ENCODE peak calls at places on chromosomes 12 and 14, in four cellular contexts. One of them, this sample, is unnamed.

GRCh38 chr12:99695050-99695449 is 47.5 kb downstream of the GARIN6 start:
- DNase-seq in astrocyte of the spinal cord: no peak
- DNase-seq in IMR-90: no peak
- DNase-seq in tibial nerve: no peak
- DNase-seq in this sample: no peak

GRCh38 chr14:77265561-77266335 is 5.3 kb downstream of the NGB start:
- DNase-seq in IMR-90: no peak
- DNase-seq in tibial nerve: no peak
- DNase-seq in astrocyte of the spinal cord: no peak
- DNase-seq in this sample: no peak

GRCh38 chr12:46494424-46494823 is 121.9 kb upstream of the SLC38A2 start:
- DNase-seq in tibial nerve: no peak
- DNase-seq in astrocyte of the spinal cord: peak
- DNase-seq in IMR-90: peak
- DNase-seq in this sample: peak

GRCh38 chr14:101862177-101862576 is 100.7 kb downstream of the PPP2R5C start:
- DNase-seq in tibial nerve: no peak
- DNase-seq in IMR-90: peak
- DNase-seq in astrocyte of the spinal cord: peak
- DNase-seq in this sample: peak

GRCh38 chr12:70609739-70610491 is 27.3 kb downstream of the PTPRB start:
- DNase-seq in astrocyte of the spinal cord: no peak
- DNase-seq in tibial nerve: peak
- DNase-seq in IMR-90: no peak
- DNase-seq in this sample: no peak

GRCh38 chr12:45760333-45760732 is 30.8 kb downstream of the ARID2 start:
- DNase-seq in astrocyte of the spinal cord: no peak
- DNase-seq in tibial nerve: no peak
- DNase-seq in IMR-90: no peak
- DNase-seq in this sample: no peak

GRCh38 chr14:80211143-80212024 is at the start of gene DIO2:
- DNase-seq in IMR-90: peak
- DNase-seq in tibial nerve: peak
- DNase-seq in astrocyte of the spinal cord: no peak
- DNase-seq in this sample: peak

GRCh38 chr12:120892265-120892664 is 11.9 kb downstream of the SPPL3 start:
- DNase-seq in IMR-90: no peak
- DNase-seq in tibial nerve: no peak
- DNase-seq in astrocyte of the spinal cord: no peak
- DNase-seq in this sample: no peak

GRCh38 chr12:124734224-124734788 is 129.4 kb downstream of the SCARB1 start:
- DNase-seq in IMR-90: peak
- DNase-seq in tibial nerve: peak
- DNase-seq in astrocyte of the spinal cord: no peak
- DNase-seq in this sample: peak

GRCh38 chr14:73125746-73126145 is 10.6 kb upstream of the PSEN1 start:
- DNase-seq in tibial nerve: no peak
- DNase-seq in astrocyte of the spinal cord: no peak
- DNase-seq in IMR-90: no peak
- DNase-seq in this sample: no peak

GRCh38 chr14:96409701-96410100 is 17.8 kb downstream of the AK7 start:
- DNase-seq in astrocyte of the spinal cord: peak
- DNase-seq in tibial nerve: no peak
- DNase-seq in IMR-90: no peak
- DNase-seq in this sample: no peak

GRCh38 chr12:99066726-99067125 is 421.6 kb downstream of the APAF1 start:
- DNase-seq in tibial nerve: no peak
- DNase-seq in IMR-90: no peak
- DNase-seq in astrocyte of the spinal cord: no peak
- DNase-seq in this sample: no peak

GRCh38 chr12:93378373-93379310 is 917 bp downstream of the NUDT4 start:
- DNase-seq in IMR-90: peak
- DNase-seq in astrocyte of the spinal cord: peak
- DNase-seq in tibial nerve: peak
- DNase-seq in this sample: peak

DNA sequence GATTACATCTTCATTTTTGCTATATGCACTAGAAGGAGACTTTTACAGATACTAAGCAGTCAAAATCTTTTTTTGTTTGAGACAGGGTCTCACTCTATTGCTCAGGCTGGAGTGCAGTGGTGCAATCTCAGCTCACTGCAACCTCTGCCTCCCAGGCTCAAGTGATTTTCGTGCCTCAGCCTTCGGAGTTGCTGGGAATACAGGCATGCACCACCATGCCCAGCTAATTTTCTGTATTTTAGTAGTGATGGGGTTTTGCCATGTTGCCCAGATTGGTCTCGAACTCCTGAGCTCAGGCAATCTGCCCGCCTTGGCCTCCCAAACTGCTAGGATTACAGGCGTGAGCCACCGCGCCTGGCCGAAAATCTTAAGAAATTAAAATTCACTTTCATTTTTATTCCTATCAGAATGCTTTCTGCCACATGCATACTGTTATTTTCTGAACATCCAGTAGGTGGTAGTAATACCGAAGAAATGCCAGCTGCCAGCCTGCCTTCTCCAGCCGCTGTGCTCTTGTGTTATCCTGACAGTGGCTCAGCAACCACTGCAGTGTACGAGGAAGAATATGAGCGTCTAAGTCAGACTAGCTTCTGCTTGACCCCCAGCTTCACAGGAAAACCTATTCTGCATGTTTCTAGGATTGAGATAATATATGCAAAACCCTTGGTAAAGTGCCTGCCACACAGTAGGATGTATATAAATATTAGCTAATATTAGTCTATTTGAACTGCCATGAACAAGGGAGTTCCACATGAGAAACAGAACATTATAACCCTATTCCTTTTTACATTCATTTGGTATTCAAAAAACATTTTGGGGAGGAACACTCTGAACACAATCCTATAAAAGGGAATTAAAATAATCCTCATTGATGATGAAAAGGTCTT is 54.2 kb downstream of the RPAP3 start:
- DNase-seq in tibial nerve: peak
- DNase-seq in IMR-90: peak
- DNase-seq in astrocyte of the spinal cord: peak
- DNase-seq in this sample: peak
- H3K4me3 ChIP-seq in tibial nerve: no peak
- H3K4me3 ChIP-seq in IMR-90: no peak
- H3K4me3 ChIP-seq in astrocyte of the spinal cord: no peak
- H3K4me3 ChIP-seq in this sample: no peak

DNA sequence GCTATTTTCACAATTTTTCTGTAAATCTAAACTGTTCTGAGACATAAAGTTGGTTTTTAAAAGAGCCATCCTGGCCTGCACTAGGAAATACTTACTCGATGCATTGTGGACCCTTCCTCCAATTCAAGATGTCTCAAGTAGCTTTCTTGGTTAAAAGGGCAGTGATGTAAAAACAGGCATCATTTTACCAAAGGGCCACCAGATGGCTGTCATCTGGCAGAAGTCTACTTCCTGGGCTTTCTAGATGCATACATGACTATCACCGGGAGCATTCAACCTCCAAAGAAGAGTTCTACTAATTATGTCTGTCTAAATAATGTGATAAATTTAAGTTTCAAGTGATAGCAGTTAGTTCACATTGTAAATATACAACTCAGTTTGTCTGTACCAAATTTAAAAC is 96.8 kb upstream of the FRMD6 start:
- DNase-seq in tibial nerve: no peak
- DNase-seq in astrocyte of the spinal cord: peak
- DNase-seq in IMR-90: peak
- DNase-seq in this sample: peak
- TF ChIP-seq CTCF in tibial nerve: no peak
- TF ChIP-seq CTCF in astrocyte of the spinal cord: no peak
- TF ChIP-seq CTCF in IMR-90: peak
- TF ChIP-seq CTCF in this sample: peak

GRCh38 chr14:61256826-61257468 is 24.2 kb downstream of the TMEM30B start:
- DNase-seq in IMR-90: no peak
- DNase-seq in tibial nerve: no peak
- DNase-seq in astrocyte of the spinal cord: peak
- DNase-seq in this sample: no peak

GRCh38 chr14:61255968-61256367 is 25.2 kb downstream of the TMEM30B start:
- DNase-seq in IMR-90: no peak
- DNase-seq in astrocyte of the spinal cord: no peak
- DNase-seq in tibial nerve: no peak
- DNase-seq in this sample: no peak

GRCh38 chr14:61252354-61253063 is 28.6 kb downstream of the TMEM30B start:
- DNase-seq in IMR-90: peak
- DNase-seq in tibial nerve: peak
- DNase-seq in astrocyte of the spinal cord: peak
- DNase-seq in this sample: peak

GRCh38 chr14:61253064-61253753 is 27.9 kb downstream of the TMEM30B start:
- DNase-seq in tibial nerve: no peak
- DNase-seq in IMR-90: no peak
- DNase-seq in astrocyte of the spinal cord: no peak
- DNase-seq in this sample: no peak

DNA sequence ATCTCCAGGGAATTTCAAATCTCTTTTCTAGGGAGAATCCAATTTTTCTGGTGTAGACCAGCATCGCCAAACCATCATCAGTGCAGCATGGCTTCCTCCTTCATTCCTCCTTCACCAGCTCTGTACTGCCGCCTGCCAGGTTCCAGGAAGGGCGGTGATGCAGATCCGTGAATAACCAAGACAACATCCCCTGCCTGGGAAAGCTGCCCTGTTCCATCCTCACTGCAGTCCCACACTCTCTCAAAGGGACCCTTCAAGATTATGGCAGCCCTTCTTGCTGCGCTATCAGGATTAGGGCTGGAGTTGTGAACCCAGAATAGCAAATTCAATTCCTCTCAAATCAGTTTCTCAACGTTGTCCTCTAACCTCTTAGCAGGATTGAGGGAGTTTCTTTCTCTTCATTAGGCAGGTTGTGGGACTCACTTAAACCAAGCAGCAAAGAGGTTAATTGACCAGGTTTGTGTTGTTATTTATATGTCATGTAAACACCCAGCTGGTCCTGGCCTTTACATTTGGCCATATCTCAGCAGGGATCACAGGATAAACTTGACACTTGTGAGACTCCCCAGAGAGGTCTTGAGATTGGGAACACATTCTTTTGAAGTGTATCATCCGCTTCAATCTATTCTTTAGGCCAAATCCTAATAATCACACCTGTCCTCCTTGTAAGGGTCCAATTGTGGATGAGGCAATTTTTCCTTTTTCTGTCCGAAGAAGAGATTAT is 26.2 kb downstream of the TMEM30B start:
- DNase-seq in IMR-90: no peak
- DNase-seq in astrocyte of the spinal cord: no peak
- DNase-seq in tibial nerve: no peak
- DNase-seq in this sample: no peak
- H3K4me3 ChIP-seq in IMR-90: no peak
- H3K4me3 ChIP-seq in astrocyte of the spinal cord: no peak
- H3K4me3 ChIP-seq in tibial nerve: no peak
- H3K4me3 ChIP-seq in this sample: no peak

DNA sequence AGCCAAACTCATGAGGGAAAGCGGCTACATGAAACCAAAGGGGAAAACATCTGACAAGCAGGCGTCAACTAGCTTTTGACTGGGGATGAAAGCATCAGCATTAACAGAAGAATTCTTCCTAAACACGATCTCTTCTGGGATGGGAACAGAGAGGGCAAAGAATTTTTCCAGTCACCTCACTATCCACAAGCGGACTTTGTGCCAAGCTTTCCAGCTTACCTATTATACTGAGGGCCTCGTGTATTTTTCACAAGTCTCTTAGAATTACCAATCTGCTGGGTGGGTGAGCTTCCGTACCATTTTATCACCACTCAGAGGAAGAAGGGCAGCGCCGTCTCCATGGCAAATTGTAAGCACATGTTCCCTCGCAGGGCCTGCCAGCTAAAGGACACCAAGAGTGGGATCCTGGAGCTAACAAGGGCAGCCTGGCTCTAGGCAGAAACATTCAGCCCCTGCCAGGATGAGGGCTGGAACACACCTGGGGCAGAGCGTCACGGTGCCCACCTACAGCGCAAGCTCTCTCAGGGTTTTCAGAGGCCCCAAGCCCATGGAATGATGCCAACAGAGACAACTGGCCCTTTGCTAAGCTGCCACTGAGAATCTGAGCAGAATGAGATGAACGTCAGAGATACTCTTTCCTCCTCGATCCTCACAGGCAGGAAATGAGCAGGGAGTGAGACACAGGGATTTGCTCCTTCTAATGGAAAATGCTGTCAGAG is 74.6 kb downstream of the CHGA start:
- DNase-seq in astrocyte of the spinal cord: no peak
- DNase-seq in tibial nerve: no peak
- DNase-seq in IMR-90: no peak
- DNase-seq in this sample: no peak
- TF ChIP-seq CTCF in astrocyte of the spinal cord: no peak
- TF ChIP-seq CTCF in tibial nerve: no peak
- TF ChIP-seq CTCF in IMR-90: no peak
- TF ChIP-seq CTCF in this sample: no peak

GRCh38 chr12:4449862-4450222 is 4.2 kb upstream of the FGF6 start:
- DNase-seq in tibial nerve: no peak
- DNase-seq in IMR-90: no peak
- DNase-seq in astrocyte of the spinal cord: no peak
- DNase-seq in this sample: peak
- H3K4me3 ChIP-seq in tibial nerve: no peak
- H3K4me3 ChIP-seq in IMR-90: no peak
- H3K4me3 ChIP-seq in astrocyte of the spinal cord: no peak
- H3K4me3 ChIP-seq in this sample: no peak

DNA sequence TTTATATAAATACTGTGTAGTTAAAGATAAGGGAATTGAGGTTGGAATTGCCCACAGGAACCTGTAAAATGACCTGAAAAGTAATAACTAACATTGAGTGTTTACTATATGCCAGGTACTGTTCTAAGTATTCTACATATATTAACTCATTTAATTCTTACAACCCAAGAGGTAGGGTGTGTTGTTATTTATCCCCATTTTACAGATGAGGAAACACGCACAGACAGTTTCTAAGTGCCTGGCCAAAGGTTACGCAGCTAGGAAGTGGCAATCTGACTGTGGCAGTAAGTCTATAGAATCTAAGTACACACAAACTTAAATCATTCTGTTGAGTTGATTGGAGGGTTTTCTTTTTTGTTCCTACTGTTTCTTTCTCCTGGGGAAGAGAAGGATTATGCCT is 1.1 kb upstream of the TSPAN31 start:
- DNase-seq in IMR-90: no peak
- DNase-seq in astrocyte of the spinal cord: no peak
- DNase-seq in tibial nerve: no peak
- DNase-seq in this sample: no peak
- TF ChIP-seq CTCF in IMR-90: no peak
- TF ChIP-seq CTCF in astrocyte of the spinal cord: no peak
- TF ChIP-seq CTCF in tibial nerve: no peak
- TF ChIP-seq CTCF in this sample: no peak

DNA sequence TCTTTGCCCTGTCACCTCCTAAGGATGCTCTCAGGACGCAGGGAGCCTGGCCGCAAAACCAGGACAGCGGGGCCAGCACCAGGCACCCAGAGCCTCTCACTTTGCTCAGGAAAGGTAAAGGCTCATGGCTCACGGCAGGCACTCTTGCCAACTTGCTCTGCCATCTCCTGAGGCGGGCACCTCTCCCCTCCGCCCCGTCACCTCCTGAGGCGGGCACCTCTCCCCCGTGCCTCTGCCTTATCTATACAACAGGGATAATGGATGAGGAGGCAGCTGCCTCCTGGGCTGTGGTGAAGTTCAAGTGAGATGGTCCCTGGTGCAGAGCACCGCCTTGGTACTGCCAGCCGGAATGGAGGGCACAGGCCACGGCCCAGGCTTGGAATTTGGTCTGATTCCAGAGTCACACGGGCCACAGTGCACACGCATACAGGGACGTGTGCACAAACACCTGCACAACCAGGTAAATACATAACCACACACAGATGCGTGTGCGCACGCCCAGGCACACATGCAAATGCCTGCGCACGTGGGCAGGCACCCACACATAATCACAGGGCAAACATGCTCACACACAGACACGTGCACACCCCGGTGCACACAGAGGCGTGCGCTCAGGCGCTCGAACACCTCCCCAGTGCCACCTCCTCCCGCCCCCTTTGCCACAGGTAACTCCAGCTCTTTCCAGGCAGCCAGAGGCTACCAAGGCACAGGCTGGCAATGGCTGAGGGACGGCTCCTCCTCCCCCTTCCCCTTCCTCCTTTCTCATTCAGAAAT is 11.6 kb downstream of the DEGS2 start:
- DNase-seq in astrocyte of the spinal cord: no peak
- DNase-seq in IMR-90: no peak
- DNase-seq in tibial nerve: no peak
- DNase-seq in this sample: no peak
- H3K4me3 ChIP-seq in astrocyte of the spinal cord: no peak
- H3K4me3 ChIP-seq in IMR-90: no peak
- H3K4me3 ChIP-seq in tibial nerve: no peak
- H3K4me3 ChIP-seq in this sample: no peak